ENCODE peak calls at places on chromosomes 6 and 20, in five cellular contexts. Z is K562, F is GM12878, N is H1, B is SK-N-SH. Q is an unnamed sample.

GRCh38 chr6:53879608-53880007 is 84.8 kb downstream of the LRRC1 start:
- DNase-seq in Z (no peak), N (no peak), F (no peak), B (no peak), Q (no peak)

GRCh38 chr20:43530321-43531090 is 23.0 kb downstream of the L3MBTL1 start:
- DNase-seq in N (no peak), F (no peak), B (no peak), Z (no peak), Q (no peak)

GRCh38 chr6:165858571-165858970 is 195.5 kb upstream of the PDE10A start:
- DNase-seq in F (no peak), N (no peak), Z (no peak), B (no peak), Q (no peak)

GRCh38 chr6:55674672-55675071 is 95.7 kb upstream of the HMGCLL1 start:
- DNase-seq in F (no peak), B (no peak), N (no peak), Z (no peak), Q (no peak)

GRCh38 chr6:30044630-30045029 is 16.4 kb upstream of the POLR1H start:
- DNase-seq in B (no peak), F (no peak), N (no peak), Z (no peak), Q (no peak)

GRCh38 chr20:49505518-49505917 is 23.1 kb upstream of the KCNB1 start:
- DNase-seq in N (no peak), B (peak), Z (no peak), F (no peak), Q (no peak)

GRCh38 chr6:147297663-147298313 is 93.6 kb downstream of the STXBP5 start:
- DNase-seq in N (no peak), Z (no peak), F (no peak), B (no peak), Q (no peak)

GRCh38 chr6:116251568-116252384 is 2.1 kb downstream of the TSPYL4 start:
- DNase-seq in F (no peak), B (no peak), Z (peak), N (peak), Q (no peak)

GRCh38 chr6:144158133-144158532 is 7.8 kb downstream of the STX11 start:
- DNase-seq in Z (no peak), F (no peak), B (no peak), N (no peak), Q (no peak)

GRCh38 chr6:11804135-11804534 is 25.5 kb upstream of the ADTRP start:
- DNase-seq in F (no peak), Z (no peak), B (no peak), N (no peak), Q (no peak)

GRCh38 chr6:157980288-157981131 is 1.2 kb upstream of the SYNJ2 start:
- DNase-seq in F (no peak), N (no peak), Z (peak), B (no peak), Q (no peak)

GRCh38 chr6:1821188-1822183 is 211.8 kb downstream of the FOXC1 start:
- DNase-seq in B (no peak), N (no peak), Z (no peak), F (peak), Q (no peak)

GRCh38 chr6:107663308-107663707 is 160.8 kb downstream of the SCML4 start:
- DNase-seq in N (no peak), Z (no peak), F (no peak), B (no peak), Q (no peak)

GRCh38 chr6:169997930-169998218 is 246.5 kb downstream of the ERMARD start:
- DNase-seq in N (no peak), Z (no peak), B (no peak), F (no peak), Q (no peak)

GRCh38 chr6:26234421-26235239 is 130.4 kb upstream of the BTN3A2 start:
- DNase-seq in N (no peak), B (peak), Z (peak), F (peak), Q (peak)

GRCh38 chr6:151675746-151676459 is 131.6 kb upstream of the ESR1 start:
- DNase-seq in B (peak), F (peak), Z (peak), N (peak), Q (peak)

GRCh38 chr6:142696123-142696522 is 248.9 kb downstream of the HIVEP2 start:
- DNase-seq in N (no peak), Z (no peak), F (no peak), B (no peak), Q (no peak)

GRCh38 chr20:46994341-46994740 is 99.7 kb downstream of the EYA2 start:
- DNase-seq in B (no peak), N (no peak), Z (no peak), F (peak), Q (no peak)

GRCh38 chr20:35006009-35006408 is 50.3 kb downstream of the MYH7B start:
- DNase-seq in F (no peak), Z (no peak), B (no peak), N (no peak), Q (no peak)

GRCh38 chr6:148422085-148422484 is 79.4 kb downstream of the SASH1 start:
- DNase-seq in N (no peak), Z (no peak), F (no peak), B (no peak), Q (no peak)

GRCh38 chr6:140846518-140847277 is 1286.0 kb upstream of the GJE1 start:
- DNase-seq in Z (no peak), N (no peak), F (no peak), B (no peak), Q (no peak)

GRCh38 chr20:58634121-58634817 is 16.8 kb upstream of the STX16 start:
- DNase-seq in B (no peak), N (no peak), Z (no peak), F (no peak), Q (no peak)

GRCh38 chr6:134138226-134138975 is 86.0 kb upstream of the SLC2A12 start:
- DNase-seq in N (no peak), F (no peak), Z (no peak), B (no peak), Q (no peak)

GRCh38 chr20:5612476-5613291 is 137.5 kb upstream of the SHLD1 start:
- DNase-seq in N (no peak), B (peak), F (no peak), Z (no peak), Q (no peak)

GRCh38 chr20:6045566-6045965 is 8.3 kb downstream of the LRRN4 start:
- DNase-seq in N (no peak), Z (no peak), F (no peak), B (no peak), Q (no peak)

GRCh38 chr20:38870733-38871559 is 55.3 kb upstream of the FAM83D start:
- DNase-seq in Z (peak), N (no peak), F (no peak), B (no peak), Q (no peak)

GRCh38 chr6:166911248-166911677 is 45.1 kb downstream of the RNASET2 start:
- DNase-seq in N (no peak), B (no peak), F (no peak), Z (peak), Q (no peak)

GRCh38 chr20:63082308-63082938 is 75.7 kb upstream of the BHLHE23 start:
- DNase-seq in B (no peak), F (no peak), Z (peak), N (no peak), Q (peak)

GRCh38 chr20:63315240-63315981 is 22.4 kb downstream of the COL20A1 start:
- DNase-seq in N (no peak), Z (no peak), F (no peak), B (no peak), Q (no peak)

GRCh38 chr6:85676086-85676729 is 33.5 kb upstream of the SYNCRIP start:
- DNase-seq in B (no peak), F (no peak), Z (no peak), N (no peak), Q (no peak)

GRCh38 chr6:89997456-89998445 is 103.5 kb downstream of the GJA10 start:
- DNase-seq in N (no peak), F (no peak), B (no peak), Z (no peak), Q (no peak)

GRCh38 chr6:7996538-7997225 is 67.5 kb downstream of the BLOC1S5 start:
- DNase-seq in B (peak), Z (peak), F (no peak), N (no peak), Q (no peak)

GRCh38 chr20:36455972-36456625 is 85.2 kb upstream of the MYL9 start:
- DNase-seq in F (no peak), B (no peak), Z (no peak), N (no peak), Q (no peak)

GRCh38 chr20:36449663-36450062 is 91.7 kb upstream of the MYL9 start:
- DNase-seq in Z (no peak), F (no peak), N (no peak), B (no peak), Q (no peak)

DNA sequence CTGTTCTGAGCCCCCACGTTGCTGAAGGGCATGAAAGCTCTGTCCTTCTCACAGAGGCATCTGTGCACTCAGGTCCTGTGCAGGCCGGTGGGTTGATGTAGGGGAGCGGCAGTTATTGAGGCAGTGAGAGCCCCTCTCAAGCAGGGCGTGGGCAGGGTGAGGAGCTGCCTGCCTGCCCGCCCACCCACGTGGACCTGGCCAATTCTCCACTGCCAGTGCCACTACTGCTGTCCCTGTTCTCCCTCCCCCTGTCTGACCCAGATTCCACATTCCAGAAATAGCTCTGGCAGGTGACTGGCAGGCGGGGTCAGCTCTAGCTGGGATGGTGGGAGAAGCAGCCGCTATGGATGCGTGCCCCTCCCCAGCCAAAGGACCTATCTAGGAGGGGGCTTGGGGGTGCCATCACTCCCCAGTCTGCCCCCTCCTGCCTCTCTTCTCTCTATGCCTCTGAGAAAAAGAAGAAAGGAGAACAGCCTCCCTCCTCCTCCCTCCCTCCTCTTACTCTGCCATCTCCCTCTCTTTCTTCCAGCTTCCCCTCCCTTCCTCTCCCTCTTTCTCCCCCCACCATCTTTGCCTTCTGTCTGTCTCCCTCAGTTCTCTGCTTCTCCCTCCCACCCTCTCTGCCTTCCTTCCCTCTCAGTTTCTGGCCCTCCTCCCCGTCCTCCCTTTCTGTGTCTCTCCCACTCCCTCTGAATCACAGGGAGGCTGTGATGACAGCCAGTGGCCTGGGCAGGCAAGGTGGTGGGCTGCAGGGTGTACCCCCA is 86.5 kb upstream of the MYL9 start:
- DNase-seq in B (no peak), Z (no peak), F (no peak), N (no peak), Q (peak)
- TF ChIP-seq JUND in B (no peak), Z (no peak), F (no peak), N (no peak), Q (no peak)

GRCh38 chr6:160161647-160161986 is 40.0 kb downstream of the SLC22A1 start:
- DNase-seq in N (no peak), F (no peak), Z (no peak), B (no peak), Q (no peak)
- TF ChIP-seq JUND in N (no peak), F (no peak), Z (no peak), B (no peak), Q (no peak)

GRCh38 chr20:33791959-33792597 is 19.1 kb upstream of the CHMP4B start:
- DNase-seq in Z (peak), N (peak), B (peak), F (no peak), Q (peak)

GRCh38 chr20:33796907-33797544 is 14.1 kb upstream of the CHMP4B start:
- DNase-seq in F (no peak), N (no peak), Z (no peak), B (no peak), Q (peak)

GRCh38 chr20:33793011-33793931 is 17.9 kb upstream of the CHMP4B start:
- DNase-seq in N (no peak), Z (no peak), B (no peak), F (no peak), Q (no peak)

GRCh38 chr20:33798444-33798843 is 12.7 kb upstream of the CHMP4B start:
- DNase-seq in B (no peak), F (no peak), Z (no peak), N (no peak), Q (no peak)

GRCh38 chr20:33796263-33796906 is 14.8 kb upstream of the CHMP4B start:
- DNase-seq in B (no peak), Z (no peak), N (no peak), F (no peak), Q (peak)
- TF ChIP-seq JUND in B (no peak), Z (no peak), N (no peak), F (no peak), Q (no peak)

GRCh38 chr6:123321020-123321419 is 315.7 kb downstream of the TRDN start:
- DNase-seq in N (no peak), B (no peak), Z (no peak), F (no peak), Q (no peak)

GRCh38 chr6:123329337-123329736 is 307.4 kb downstream of the TRDN start:
- DNase-seq in N (no peak), Z (no peak), F (no peak), B (no peak), Q (no peak)

DNA sequence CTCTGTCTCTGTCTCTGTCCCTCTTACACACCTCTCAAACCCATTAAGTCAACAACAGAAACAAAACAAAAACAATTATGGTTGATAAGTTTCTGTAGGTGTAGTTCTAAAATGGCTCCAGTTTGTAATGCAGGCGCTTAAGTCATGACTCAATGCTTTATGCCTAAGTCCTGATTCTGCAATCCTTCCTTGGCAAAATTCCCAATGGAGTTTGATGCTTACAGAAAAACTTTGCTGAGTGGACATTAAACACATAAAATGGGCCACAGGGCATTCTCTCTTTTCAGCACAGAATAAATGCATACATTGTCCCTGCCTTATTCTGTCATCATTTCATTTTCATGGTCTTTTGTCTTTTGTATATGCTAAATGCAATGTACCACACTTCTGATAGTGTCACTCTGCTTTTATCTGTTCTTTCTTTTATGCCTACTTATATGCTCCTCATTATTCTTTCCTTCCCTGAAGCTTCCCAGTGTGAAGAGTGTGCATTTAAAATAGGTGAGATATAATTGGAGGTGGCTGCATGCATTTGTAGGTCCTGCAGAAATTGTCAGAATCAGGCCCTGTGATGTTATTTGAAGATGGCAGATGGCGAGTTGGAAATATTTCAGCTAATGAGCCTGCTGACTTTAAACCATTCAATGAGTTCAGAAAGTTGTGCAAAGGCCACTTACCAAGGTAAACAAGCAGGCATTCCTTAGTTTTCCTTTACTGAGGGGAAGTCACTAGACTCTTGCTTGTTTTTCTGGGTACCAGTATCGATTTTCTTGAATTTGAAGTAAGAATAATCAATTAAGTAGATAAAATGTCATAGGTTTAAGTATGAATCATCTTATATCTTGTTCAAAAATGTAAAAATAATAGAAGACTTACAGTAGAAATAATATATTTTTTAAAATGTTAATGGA is 313.1 kb downstream of the TRDN start:
- DNase-seq in F (no peak), Z (no peak), B (no peak), N (no peak), Q (peak)
- TF ChIP-seq JUND in F (no peak), Z (no peak), B (no peak), N (no peak), Q (no peak)

DNA sequence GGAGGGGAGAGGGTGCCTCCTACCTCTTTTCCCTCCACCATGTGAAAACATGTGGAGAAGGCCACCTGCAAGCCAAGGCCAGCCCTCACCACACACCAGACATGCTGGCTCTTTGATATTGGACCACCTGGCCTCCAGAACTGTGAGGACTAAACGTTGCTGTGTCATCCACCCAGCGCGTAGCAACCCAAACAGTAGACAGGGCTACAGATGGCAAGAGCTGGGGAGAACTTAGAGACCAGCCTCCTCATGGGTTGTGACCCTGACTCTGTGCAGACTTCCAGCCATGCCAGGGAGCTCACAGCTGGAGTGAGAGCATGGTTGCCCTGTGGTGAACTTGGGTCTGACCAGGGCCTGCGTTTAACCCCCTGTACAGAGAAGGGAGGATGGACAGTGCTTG is 195.9 kb upstream of the CST7 start:
- DNase-seq in B (no peak), N (no peak), Z (no peak), F (no peak), Q (no peak)
- TF ChIP-seq JUND in B (no peak), N (no peak), Z (no peak), F (no peak), Q (no peak)

DNA sequence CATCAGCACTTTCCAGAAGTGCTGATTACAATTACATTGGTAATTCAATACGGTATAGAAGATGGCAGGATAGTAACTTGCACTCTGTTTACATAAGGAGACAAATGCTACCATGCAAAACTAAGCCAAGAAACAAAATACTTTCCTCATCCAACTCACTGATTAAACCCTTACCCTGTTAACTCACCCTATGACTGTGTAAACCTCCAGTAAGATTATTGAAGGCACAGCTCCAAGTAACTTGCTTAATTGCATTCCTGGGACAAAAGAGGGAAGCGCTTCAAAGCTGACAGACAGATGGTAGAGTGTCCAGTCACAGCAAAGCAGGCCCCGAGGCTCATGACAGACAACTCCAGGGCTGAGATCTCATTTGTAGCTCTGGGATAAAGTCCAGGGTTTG is 6.9 kb upstream of the KIF16B start:
- DNase-seq in N (no peak), B (peak), Z (no peak), F (no peak), Q (no peak)
- TF ChIP-seq JUND in N (no peak), B (no peak), Z (no peak), F (no peak), Q (no peak)

Q was measured in T47D.